ENCODE peak calls at places on chromosomes 2 and 18, in nine cellular contexts. S, L, P, Z, W, U, Q, J and G are unnamed samples.

GRCh38 chr18:61963705-61964104 is 70.9 kb upstream of the RNF152 start:
- DNase-seq in U (no peak), P (no peak), W (no peak), Z (no peak), L (no peak), S (no peak), Q (no peak), J (no peak), G (no peak)

GRCh38 chr18:55982992-55983391 is 395.0 kb upstream of the TCF4 start:
- DNase-seq in J (no peak), L (peak), P (no peak), U (no peak), Q (no peak), Z (peak), W (no peak), S (no peak), G (peak)

GRCh38 chr2:8219631-8220393 is 462.0 kb upstream of the ID2 start:
- DNase-seq in J (no peak), Q (no peak), L (peak), U (no peak), W (no peak), Z (no peak), P (peak), S (no peak), G (no peak)

GRCh38 chr2:144132357-144132756 is 387.6 kb downstream of the ZEB2 start:
- DNase-seq in P (no peak), W (no peak), S (no peak), L (peak), Z (peak), U (no peak), Q (no peak), J (no peak), G (no peak)

GRCh38 chr2:173876833-173877413 is 88.2 kb downstream of the SP3 start:
- DNase-seq in U (no peak), J (no peak), W (no peak), P (no peak), Z (no peak), L (no peak), Q (no peak), S (no peak), G (no peak)

GRCh38 chr2:86218124-86218523 is 18.9 kb downstream of the MRPL35 start:
- DNase-seq in Q (no peak), W (no peak), P (peak), U (no peak), S (no peak), J (no peak), Z (no peak), L (no peak), G (no peak)

GRCh38 chr2:127020536-127020935 is 86.4 kb downstream of the BIN1 start:
- DNase-seq in S (no peak), Q (no peak), Z (no peak), P (no peak), L (no peak), W (no peak), U (no peak), J (no peak), G (no peak)

GRCh38 chr2:147989809-147990403 is 30.6 kb downstream of the ORC4 start:
- DNase-seq in Q (peak), P (no peak), U (no peak), L (peak), Z (peak), W (no peak), J (peak), S (peak), G (peak)

GRCh38 chr2:9497017-9497416 is 22.7 kb downstream of the IAH1 start:
- DNase-seq in Q (no peak), L (no peak), W (no peak), J (no peak), P (no peak), Z (no peak), U (no peak), S (no peak), G (no peak)

GRCh38 chr2:61988462-61989366 is 83.2 kb downstream of the COMMD1 start:
- DNase-seq in Z (peak), P (no peak), J (peak), U (no peak), S (no peak), Q (no peak), L (peak), W (no peak), G (peak)

GRCh38 chr2:138217975-138218773 is 253.9 kb downstream of the HNMT start:
- DNase-seq in U (no peak), S (no peak), W (no peak), P (no peak), J (no peak), L (no peak), Z (no peak), Q (no peak), G (no peak)

GRCh38 chr2:224284134-224284946 is 117.6 kb downstream of the FAM124B start:
- DNase-seq in Q (peak), Z (no peak), U (no peak), P (no peak), L (peak), S (peak), W (no peak), J (peak), G (no peak)

GRCh38 chr2:120371969-120372625 is 26.2 kb downstream of the INHBB start:
- DNase-seq in Z (no peak), S (no peak), L (no peak), J (no peak), P (no peak), U (no peak), W (no peak), Q (no peak), G (no peak)

GRCh38 chr2:182920631-182921056 is 54.2 kb upstream of the FRZB start:
- DNase-seq in S (no peak), Q (no peak), J (no peak), U (no peak), L (no peak), W (no peak), Z (no peak), P (no peak), G (no peak)